ENCODE peak calls at places on chromosomes 12 and 14, in four cellular contexts. E is WTC11, O is HepG2, W is K562. P is an unnamed sample.

GRCh38 chr12:113305281-113305856 is 29.5 kb downstream of the SLC8B1 start:
- DNase-seq in O (no peak), W (no peak), E (no peak), P (no peak)

GRCh38 chr14:91303091-91303923 is 58.8 kb upstream of the GPR68 start:
- DNase-seq in W (peak), O (peak), E (peak), P (peak)

GRCh38 chr12:43453761-43454160 is 98.2 kb downstream of the ADAMTS20 start:
- DNase-seq in W (no peak), O (no peak), E (no peak), P (no peak)

GRCh38 chr14:72600551-72601330 is 293.2 kb downstream of the DPF3 start:
- DNase-seq in O (no peak), E (no peak), W (no peak), P (no peak)

GRCh38 chr12:44874981-44875416 is 1.1 kb downstream of the NELL2 start:
- DNase-seq in O (no peak), E (peak), W (no peak), P (peak)

GRCh38 chr12:97556201-97556824 is 93.7 kb downstream of the RMST start:
- DNase-seq in W (no peak), E (no peak), O (peak), P (peak)

GRCh38 chr14:32567543-32568384 is 238.7 kb downstream of the AKAP6 start:
- DNase-seq in O (no peak), W (no peak), E (no peak), P (no peak)

GRCh38 chr12:2691001-2691339 is 103.8 kb upstream of the FKBP4 start:
- DNase-seq in E (peak), O (no peak), W (no peak), P (no peak)

GRCh38 chr12:16482726-16483125 is 123.2 kb downstream of the LMO3 start:
- DNase-seq in E (no peak), W (no peak), O (no peak), P (no peak)

GRCh38 chr14:96852823-96853422 is 55.7 kb downstream of the VRK1 start:
- DNase-seq in E (no peak), W (peak), O (peak), P (peak)

DNA sequence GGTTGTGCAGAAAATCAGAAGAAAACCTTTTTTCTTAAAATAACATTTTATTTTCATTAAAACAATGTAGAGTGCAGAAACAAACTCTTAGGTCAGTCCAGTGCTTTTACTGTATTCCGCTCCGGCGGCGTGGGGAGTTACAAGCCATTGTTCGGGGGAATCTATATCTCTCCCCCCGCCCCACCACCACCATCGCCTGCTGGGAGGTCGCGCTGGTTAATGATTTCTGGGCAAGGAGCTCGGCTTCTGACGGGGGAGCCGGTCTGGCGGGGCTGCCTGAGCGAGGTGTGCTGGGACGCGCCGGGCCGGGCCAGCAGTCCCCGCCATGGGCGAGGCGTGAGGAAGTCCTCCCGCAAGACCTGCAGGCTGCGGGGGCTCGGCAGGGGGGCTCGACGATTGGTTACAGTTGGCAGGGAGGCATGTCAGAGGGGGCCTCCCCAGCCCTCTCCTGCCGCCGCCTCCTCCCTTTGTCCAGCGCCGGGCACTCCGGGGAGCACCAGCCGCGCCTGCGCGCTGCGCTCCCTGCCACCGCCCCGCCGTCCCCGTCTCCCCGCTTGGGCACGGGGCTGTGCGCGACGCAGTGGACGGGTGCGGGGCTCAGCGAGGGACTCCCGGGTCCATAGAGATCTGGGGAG is 1.0 kb upstream of the DUSP6 start:
- DNase-seq in E (peak), O (peak), W (no peak), P (peak)
- TF ChIP-seq FOXJ3 in E (no peak), O (peak), W (no peak), P (no peak)

GRCh38 chr12:79454338-79454777 is 236.4 kb downstream of the PAWR start:
- DNase-seq in E (no peak), O (peak), W (no peak), P (no peak)
- TF ChIP-seq FOXJ3 in E (no peak), O (no peak), W (no peak), P (no peak)

DNA sequence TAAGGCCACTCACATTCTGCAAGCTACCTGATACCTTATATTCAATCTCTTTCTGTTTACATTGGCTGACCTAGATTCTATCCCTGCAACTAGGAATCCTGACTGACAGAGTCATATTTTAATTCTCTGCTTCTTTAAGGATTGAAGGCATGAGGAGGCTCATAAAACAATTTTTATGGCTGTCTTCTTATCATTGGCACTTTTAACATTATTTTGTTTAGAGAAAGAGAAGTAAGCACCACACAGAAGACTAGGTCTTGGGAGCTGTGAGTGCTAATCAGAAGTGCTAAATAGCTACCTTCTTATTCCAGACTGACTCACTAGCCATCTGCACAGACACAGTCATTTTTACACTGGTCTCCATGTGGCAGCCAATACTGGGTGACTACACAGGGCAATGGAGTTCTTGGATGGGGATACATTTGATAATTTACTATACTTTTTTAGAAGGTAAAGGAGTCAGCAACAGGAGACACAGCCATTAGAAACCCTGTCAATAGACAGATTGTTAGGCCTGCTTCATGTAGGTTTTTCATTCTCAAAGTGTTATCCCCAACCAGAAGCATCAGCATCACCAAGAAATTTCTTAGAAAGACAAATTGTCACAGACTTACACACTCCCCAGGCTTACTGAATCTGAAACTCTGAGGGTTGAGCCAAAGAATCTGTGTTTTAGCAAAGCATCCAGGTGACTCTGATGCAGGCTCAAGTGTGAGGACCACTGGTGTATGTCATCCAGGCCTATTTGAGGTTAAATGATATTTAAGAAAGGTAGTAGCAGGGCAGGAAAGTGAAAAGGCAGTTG is 214.1 kb downstream of the DUSP6 start:
- DNase-seq in E (no peak), W (no peak), O (no peak), P (no peak)
- TF ChIP-seq FOXJ3 in E (no peak), W (no peak), O (no peak), P (no peak)

DNA sequence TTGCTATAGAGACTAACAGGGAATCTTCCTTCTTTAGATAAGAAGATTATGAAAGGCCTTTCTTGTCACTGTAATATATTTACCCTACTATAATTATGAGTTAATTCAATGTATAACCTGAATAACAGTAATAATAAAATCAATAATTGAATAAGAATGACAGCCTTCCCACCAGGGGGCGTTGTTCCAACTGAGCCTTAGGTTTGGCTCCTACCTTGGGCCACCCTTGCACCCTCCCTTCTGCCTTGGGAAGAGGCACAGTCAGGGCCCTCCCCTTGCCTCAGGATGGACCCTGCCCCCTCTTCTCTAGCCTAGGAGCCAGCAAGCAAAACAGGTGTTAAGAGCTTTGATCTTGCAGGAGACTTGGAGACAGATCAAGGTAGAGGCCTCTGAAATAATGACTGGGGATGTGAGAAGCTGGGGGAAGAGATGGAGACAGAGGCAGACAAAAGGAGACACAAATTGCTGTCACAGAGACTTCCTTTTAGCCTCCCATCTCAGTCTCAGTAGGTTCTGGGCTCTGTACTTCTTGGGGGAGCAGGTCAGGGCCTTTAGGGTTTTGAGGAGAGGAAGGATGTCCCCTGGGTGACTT is 40.1 kb upstream of the CISTR start:
- DNase-seq in E (peak), W (peak), O (no peak), P (no peak)
- TF ChIP-seq FOXJ3 in E (no peak), W (no peak), O (no peak), P (no peak)

GRCh38 chr14:104659764-104660523 is 29.5 kb upstream of the INF2 start:
- DNase-seq in E (no peak), O (no peak), W (no peak), P (no peak)
- TF ChIP-seq FOXJ3 in E (no peak), O (no peak), W (no peak), P (no peak)

GRCh38 chr12:115319641-115320040 is 635.7 kb upstream of the TBX3 start:
- DNase-seq in E (no peak), O (no peak), W (no peak), P (no peak)

GRCh38 chr12:115308918-115309317 is 624.9 kb upstream of the TBX3 start:
- DNase-seq in E (no peak), O (no peak), W (no peak), P (no peak)

GRCh38 chr12:115312901-115313300 is 628.9 kb upstream of the TBX3 start:
- DNase-seq in E (no peak), O (no peak), W (no peak), P (no peak)

DNA sequence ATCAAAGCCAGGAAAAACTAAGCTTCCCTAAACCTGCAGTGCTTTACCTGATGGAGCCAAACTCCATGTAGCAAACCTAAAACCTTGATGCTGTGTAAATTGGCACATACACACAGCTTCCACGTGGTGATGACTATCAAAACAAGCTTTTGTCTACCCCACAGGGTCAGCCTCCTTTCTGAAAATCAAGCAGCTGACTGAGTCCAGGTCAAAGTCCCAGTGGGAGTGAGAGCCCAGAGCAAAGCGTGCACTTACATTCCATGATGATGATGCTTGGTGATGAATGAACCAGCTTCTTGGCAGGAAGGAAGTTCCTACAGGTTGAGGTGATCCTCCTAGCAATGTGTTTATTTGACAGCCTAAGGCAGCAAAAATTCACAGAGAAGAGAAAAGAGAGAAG is 630.0 kb upstream of the TBX3 start:
- DNase-seq in O (peak), W (no peak), E (no peak), P (no peak)
- TF ChIP-seq FOXJ3 in O (no peak), W (no peak), E (no peak), P (no peak)

GRCh38 chr12:63400746-63401145 is 249.7 kb upstream of the AVPR1A start:
- DNase-seq in E (no peak), W (no peak), O (peak), P (no peak)
- TF ChIP-seq FOXJ3 in E (no peak), W (no peak), O (no peak), P (no peak)

GRCh38 chr12:69658203-69658602 is 40.9 kb downstream of the BEST3 start:
- DNase-seq in W (no peak), E (no peak), O (no peak), P (no peak)
- TF ChIP-seq FOXJ3 in W (no peak), E (no peak), O (no peak), P (no peak)

DNA sequence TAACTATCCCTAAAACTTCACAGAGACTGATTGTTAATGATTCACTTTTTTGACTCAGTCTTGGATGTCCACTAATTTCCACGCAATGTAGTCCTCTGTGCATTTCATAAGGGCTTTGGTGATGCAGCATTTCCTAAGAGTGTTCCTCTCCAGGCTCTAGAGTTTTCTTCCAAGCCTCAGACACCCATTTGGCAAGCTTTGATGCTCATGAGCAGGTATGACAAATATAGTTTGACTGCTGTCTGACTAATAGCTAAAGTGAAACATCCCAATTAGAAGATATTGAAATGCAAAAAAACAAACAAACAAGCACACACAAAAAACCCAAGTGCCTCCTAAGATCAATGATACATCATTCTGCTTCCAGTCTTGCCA is 1.5 kb upstream of the VAMP1 start:
- DNase-seq in W (no peak), O (no peak), E (no peak), P (no peak)
- TF ChIP-seq FOXJ3 in W (no peak), O (no peak), E (no peak), P (no peak)

GRCh38 chr12:94593822-94594442 is 56.4 kb downstream of the TMCC3 start:
- DNase-seq in E (no peak), O (no peak), W (no peak), P (no peak)

GRCh38 chr12:94596596-94596995 is 53.8 kb downstream of the TMCC3 start:
- DNase-seq in E (no peak), W (no peak), O (no peak), P (no peak)

GRCh38 chr12:94595152-94595551 is 55.2 kb downstream of the TMCC3 start:
- DNase-seq in W (no peak), O (no peak), E (no peak), P (no peak)

GRCh38 chr12:94592080-94592479 is 58.3 kb downstream of the TMCC3 start:
- DNase-seq in W (no peak), E (no peak), O (no peak), P (no peak)

GRCh38 chr12:94594443-94594825 is 55.9 kb downstream of the TMCC3 start:
- DNase-seq in O (no peak), W (no peak), E (no peak), P (no peak)
- TF ChIP-seq FOXJ3 in O (no peak), W (no peak), E (no peak), P (no peak)

P was measured in SK-N-SH.